ENCODE peak calls at places on chromosomes 7 and 10, in seven cellular contexts. J is IMR-90, K is PC-9, B is activated T-helper 1 cell treated with Interleukin-2 at 50 U/mL for 16 hours, U is WTC11, S is putamen, Q is T follicular helper cell. Y is an unnamed sample.

GRCh38 chr10:31359979-31360378 is 41.0 kb downstream of the ZEB1 start:
- DNase-seq in K (no peak), S (no peak), J (no peak), U (no peak), Q (no peak), B (no peak), Y (no peak)

GRCh38 chr7:103297837-103298179 is 573 bp downstream of the PMPCB start:
- DNase-seq in J (no peak), Q (no peak), U (no peak), B (no peak), S (no peak), K (no peak), Y (no peak)

GRCh38 chr7:135578569-135578968 is 20.9 kb downstream of the NUP205 start:
- DNase-seq in U (no peak), Q (no peak), J (no peak), S (no peak), B (no peak), K (no peak), Y (no peak)

GRCh38 chr10:23525406-23525805 is 86.5 kb downstream of the OTUD1 start:
- DNase-seq in U (no peak), J (peak), Q (no peak), K (no peak), S (peak), B (no peak), Y (no peak)

GRCh38 chr10:34956756-34957155 is 133.4 kb downstream of the CUL2 start:
- DNase-seq in U (no peak), Q (no peak), K (no peak), J (no peak), S (no peak), B (no peak), Y (no peak)

GRCh38 chr7:41709621-41710020 is 6.7 kb upstream of the INHBA start:
- DNase-seq in U (no peak), K (no peak), B (no peak), Q (no peak), S (no peak), J (peak), Y (no peak)

GRCh38 chr7:5701085-5701914 is 80.2 kb downstream of the RNF216 start:
- DNase-seq in Q (peak), B (peak), U (no peak), K (no peak), J (peak), S (no peak), Y (peak)

GRCh38 chr10:119199231-119199992 is 8.0 kb upstream of the GRK5 start:
- DNase-seq in S (peak), Q (no peak), U (peak), J (peak), B (no peak), K (peak), Y (peak)

GRCh38 chr7:75789501-75789900 is 17.5 kb upstream of the CCL26 start:
- DNase-seq in S (no peak), J (no peak), Q (no peak), K (no peak), B (no peak), U (no peak), Y (no peak)

GRCh38 chr7:99693427-99694200 is 13.8 kb upstream of the CYP3A5 start:
- DNase-seq in B (no peak), J (no peak), K (peak), Q (no peak), S (no peak), U (peak), Y (no peak)

GRCh38 chr7:71752171-71752935 is 620.4 kb downstream of the GALNT17 start:
- DNase-seq in B (peak), Q (no peak), S (no peak), U (peak), J (no peak), K (no peak), Y (no peak)

GRCh38 chr7:5596046-5596895 is 172.6 kb upstream of the TNRC18 start:
- DNase-seq in J (peak), S (peak), B (peak), K (peak), Q (peak), U (peak), Y (peak)

GRCh38 chr7:150923191-150923590 is 54.9 kb downstream of the KCNH2 start:
- DNase-seq in U (no peak), B (no peak), Q (no peak), S (no peak), K (no peak), J (no peak), Y (no peak)

GRCh38 chr7:124856299-124856888 is 73.2 kb downstream of the POT1 start:
- DNase-seq in J (peak), K (peak), U (no peak), B (no peak), S (peak), Q (no peak), Y (no peak)

GRCh38 chr10:11468126-11468742 is 143.2 kb downstream of the USP6NL start:
- DNase-seq in U (no peak), S (no peak), K (no peak), J (peak), B (no peak), Q (no peak), Y (no peak)

GRCh38 chr10:25226775-25227682 is 52.2 kb downstream of the GPR158 start:
- DNase-seq in K (no peak), U (peak), Q (no peak), S (peak), J (peak), B (no peak), Y (no peak)

GRCh38 chr10:98694014-98694413 is 247.3 kb upstream of the HPS1 start:
- DNase-seq in J (no peak), K (no peak), S (no peak), U (no peak), Q (no peak), B (no peak), Y (no peak)

GRCh38 chr10:3873728-3874461 is 88.9 kb upstream of the KLF6 start:
- DNase-seq in K (peak), U (no peak), B (no peak), J (peak), S (no peak), Q (peak), Y (peak)

GRCh38 chr10:72625276-72625607 is 637 bp downstream of the MICU1 start:
- DNase-seq in B (no peak), Q (no peak), S (no peak), U (no peak), K (no peak), J (no peak), Y (no peak)

GRCh38 chr10:79937661-79938226 is 11.2 kb downstream of the SFTPD start:
- DNase-seq in B (no peak), S (no peak), J (no peak), U (no peak), K (no peak), Q (no peak), Y (no peak)

GRCh38 chr10:132449826-132450211 is 52.8 kb downstream of the PWWP2B start:
- DNase-seq in S (no peak), Q (no peak), J (no peak), K (no peak), U (no peak), B (no peak), Y (no peak)

GRCh38 chr7:157509226-157509625 is 172.4 kb downstream of the DNAJB6 start:
- DNase-seq in S (no peak), J (no peak), K (no peak), B (no peak), U (no peak), Q (no peak), Y (no peak)

GRCh38 chr10:96287392-96288105 is 16.2 kb upstream of the BLNK start:
- DNase-seq in J (no peak), B (no peak), K (no peak), U (no peak), S (no peak), Q (no peak), Y (no peak)

GRCh38 chr10:21694646-21695045 is 160.6 kb downstream of the MLLT10 start:
- DNase-seq in B (no peak), U (no peak), J (peak), K (no peak), S (no peak), Q (no peak), Y (no peak)

GRCh38 chr7:150327308-150327707 is 4.0 kb upstream of the ACTR3C start:
- DNase-seq in U (no peak), J (no peak), K (no peak), Q (no peak), B (no peak), S (no peak), Y (no peak)

GRCh38 chr10:95784279-95784913 is 28.4 kb downstream of the ENTPD1 start:
- DNase-seq in U (no peak), B (no peak), Q (no peak), S (no peak), K (no peak), J (no peak), Y (no peak)

GRCh38 chr7:122340427-122340826 is 35.9 kb upstream of the FEZF1 start:
- DNase-seq in B (no peak), J (no peak), Q (no peak), U (no peak), S (no peak), K (no peak), Y (no peak)

GRCh38 chr10:119205926-119206602 is 1.3 kb upstream of the GRK5 start:
- DNase-seq in Q (no peak), S (no peak), J (no peak), B (no peak), K (no peak), U (peak), Y (peak)

GRCh38 chr10:50325449-50326188 is 74.3 kb upstream of the ASAH2 start:
- DNase-seq in S (no peak), J (peak), U (no peak), Q (no peak), B (no peak), K (peak), Y (no peak)

GRCh38 chr10:50679149-50679548 is 55.4 kb upstream of the SGMS1 start:
- DNase-seq in K (no peak), S (no peak), J (no peak), Q (no peak), U (peak), B (no peak), Y (no peak)

GRCh38 chr7:79504607-79505389 is 51.3 kb upstream of the MAGI2 start:
- DNase-seq in B (no peak), K (no peak), J (peak), S (no peak), U (no peak), Q (no peak), Y (no peak)